ENCODE peak calls at places on chromosomes 13 and 19, in eight cellular contexts. F is left ventricle myocardium inferior; M is cardiac muscle cell; N is psoas muscle; U is CD8-positive, alpha-beta T cell; Y is thoracic aorta; X is SK-N-SH; A is heart left ventricle. G is an unnamed sample.

GRCh38 chr19:5908773-5909442 is 4.2 kb downstream of the VMAC start:
- DNase-seq in F (no peak), M (no peak), N (no peak), U (no peak), Y (no peak), X (no peak), A (no peak), G (no peak)

GRCh38 chr13:50873481-50873880 is 30.0 kb upstream of the DLEU7 start:
- DNase-seq in F (no peak), M (peak; percentile 8), N (no peak), U (no peak), Y (no peak), X (no peak), A (no peak), G (no peak)

GRCh38 chr13:114074671-114075315 is 57.6 kb downstream of the RASA3 start:
- DNase-seq in F (no peak), M (no peak), N (peak; percentile 50), U (no peak), Y (no peak), X (no peak), A (no peak), G (no peak)

GRCh38 chr19:41386442-41386841 is 10.1 kb downstream of the TMEM91 start:
- DNase-seq in F (peak; percentile 22), M (no peak), N (no peak), U (no peak), Y (no peak), X (no peak), A (no peak), G (no peak)

GRCh38 chr13:106701810-106702341 is 133.9 kb upstream of the ARGLU1 start:
- DNase-seq in F (peak; percentile 23), M (no peak), N (peak; percentile 48), U (no peak), Y (no peak), X (no peak), A (peak; percentile 55), G (peak; percentile 67)

GRCh38 chr13:25844559-25845434 is 207.0 kb downstream of the SHISA2 start:
- DNase-seq in F (no peak), M (no peak), N (no peak), U (no peak), Y (no peak), X (no peak), A (no peak), G (no peak)

GRCh38 chr13:45196622-45197021 is 4.2 kb downstream of the KCTD4 start:
- DNase-seq in F (no peak), M (peak; percentile 40), N (no peak), U (no peak), Y (no peak), X (no peak), A (no peak), G (no peak)

GRCh38 chr19:5364674-5365073 is 24.1 kb upstream of the PTPRS start:
- DNase-seq in F (no peak), M (no peak), N (no peak), U (no peak), Y (no peak), X (peak; percentile 49), A (no peak), G (no peak)

GRCh38 chr13:108895220-108895704 is 265.9 kb downstream of the MYO16 start:
- DNase-seq in F (no peak), M (peak; percentile 63), N (no peak), U (no peak), Y (no peak), X (peak; percentile 38), A (no peak), G (no peak)

GRCh38 chr19:28883241-28883693 is 329.7 kb downstream of the UQCRFS1 start:
- DNase-seq in F (peak; percentile 52), M (peak; percentile 74), N (no peak), U (no peak), Y (no peak), X (no peak), A (peak; percentile 72), G (peak; percentile 23)

GRCh38 chr13:111239754-111240670 is 80.4 kb upstream of the TEX29 start:
- DNase-seq in F (no peak), M (no peak), N (no peak), U (no peak), Y (no peak), X (no peak), A (no peak), G (no peak)

GRCh38 chr19:4369888-4370260 is 26.5 kb downstream of the MPND start:
- DNase-seq in F (no peak), M (peak; percentile 55), N (peak; percentile 78), U (peak; percentile 82), Y (no peak), X (no peak), A (peak; percentile 65), G (peak; percentile 57)

DNA sequence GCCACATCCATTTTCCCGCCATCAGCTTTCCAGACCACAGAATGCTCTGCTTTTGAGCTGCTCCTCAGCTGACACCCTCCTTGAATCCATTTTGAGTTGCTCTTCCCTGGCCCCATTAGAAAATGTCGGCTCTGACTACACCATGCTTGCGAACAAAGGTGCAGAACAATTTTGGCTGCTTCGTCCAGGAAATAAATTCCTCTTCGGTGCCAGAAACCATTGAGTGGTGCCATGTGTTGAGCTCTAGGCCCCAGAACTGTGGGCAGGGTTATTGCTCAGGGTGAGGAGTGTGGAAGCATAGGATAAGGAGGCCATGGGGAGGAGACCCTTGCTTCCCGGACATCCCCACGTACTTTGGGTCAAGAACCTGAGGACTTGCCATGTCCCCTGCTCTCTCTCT is 52.1 kb downstream of the NFIX start:
- DNase-seq in F (no peak), M (no peak), N (no peak), U (no peak), Y (no peak), X (no peak), A (no peak), G (no peak)
- H3K4me1 ChIP-seq in F (peaks cover 93% of the 10 kb centered on the region), M (peaks cover 7% of the 10 kb centered on the region), N (peaks cover 93% of the 10 kb centered on the region), U (peaks cover 43% of the 10 kb centered on the region), Y (peaks cover 99% of the 10 kb centered on the region), X (peaks cover 27% of the 10 kb centered on the region), A (peaks cover 88% of the 10 kb centered on the region), G (peaks cover 87% of the 10 kb centered on the region)

DNA sequence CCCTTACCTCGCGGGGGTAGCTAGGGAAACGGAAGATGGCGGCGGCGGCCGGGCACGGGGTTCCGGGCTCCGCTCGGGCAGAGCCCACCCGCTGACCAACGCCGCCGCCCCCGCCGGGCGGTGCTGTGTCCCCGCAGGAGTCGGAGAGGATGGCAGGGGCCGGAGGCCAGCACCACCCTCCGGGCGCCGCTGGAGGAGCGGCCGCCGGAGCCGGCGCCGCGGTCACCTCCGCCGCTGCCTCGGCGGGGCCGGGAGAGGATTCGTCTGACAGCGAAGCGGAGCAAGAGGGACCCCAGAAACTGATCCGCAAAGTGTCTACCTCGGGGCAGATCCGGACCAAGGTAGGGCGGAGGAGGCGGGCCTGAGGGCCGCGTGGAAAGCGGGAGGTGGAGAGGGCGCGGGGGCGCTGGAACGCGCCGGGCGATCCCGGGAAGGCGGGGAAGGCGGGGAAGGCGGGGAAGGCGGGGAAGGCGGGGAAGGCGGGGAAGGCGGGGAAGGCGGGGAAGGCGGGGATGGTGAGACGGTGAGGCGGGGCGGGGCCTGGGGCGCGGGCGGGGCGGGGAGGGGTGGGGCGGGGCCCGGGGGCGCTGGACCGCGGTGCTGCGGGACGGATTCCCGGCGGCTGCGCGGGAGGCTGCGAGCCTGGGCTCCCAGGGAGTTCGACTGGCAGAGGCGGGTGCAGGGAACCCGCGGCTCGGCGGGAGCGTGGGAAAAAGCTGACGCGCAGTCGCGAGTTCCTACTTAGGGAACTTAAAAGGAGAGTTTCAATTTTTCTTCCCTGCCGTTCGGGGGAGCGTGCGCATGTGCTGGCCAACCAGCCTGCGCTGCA is at the start of gene DGKH:
- DNase-seq in F (peak; percentile 87), M (peak; percentile 83), N (peak; percentile 86), U (peak; percentile 71), Y (peak; percentile 50), X (peak; percentile 95), A (peak; percentile 91), G (peak; percentile 87)
- TF ChIP-seq CTCF in F (peak; percentile 48), M (peak; percentile 10), N (no peak), U (no peak), Y (no peak), X (peak; percentile 41), A (peak; percentile 31), G (peak; percentile 9)

GRCh38 chr13:113024466-113024865 is 55.5 kb downstream of the MCF2L start:
- DNase-seq in F (no peak), M (no peak), N (no peak), U (no peak), Y (no peak), X (no peak), A (no peak), G (no peak)

GRCh38 chr13:113027566-113027965 is 58.6 kb downstream of the MCF2L start:
- DNase-seq in F (no peak), M (no peak), N (no peak), U (no peak), Y (no peak), X (peak; percentile 49), A (no peak), G (no peak)

GRCh38 chr13:113028336-113029060 is 59.5 kb downstream of the MCF2L start:
- DNase-seq in F (no peak), M (no peak), N (no peak), U (no peak), Y (no peak), X (no peak), A (no peak), G (no peak)

GRCh38 chr13:113027095-113027494 is 58.1 kb downstream of the MCF2L start:
- DNase-seq in F (no peak), M (no peak), N (no peak), U (no peak), Y (no peak), X (peak; percentile 80), A (no peak), G (no peak)

DNA sequence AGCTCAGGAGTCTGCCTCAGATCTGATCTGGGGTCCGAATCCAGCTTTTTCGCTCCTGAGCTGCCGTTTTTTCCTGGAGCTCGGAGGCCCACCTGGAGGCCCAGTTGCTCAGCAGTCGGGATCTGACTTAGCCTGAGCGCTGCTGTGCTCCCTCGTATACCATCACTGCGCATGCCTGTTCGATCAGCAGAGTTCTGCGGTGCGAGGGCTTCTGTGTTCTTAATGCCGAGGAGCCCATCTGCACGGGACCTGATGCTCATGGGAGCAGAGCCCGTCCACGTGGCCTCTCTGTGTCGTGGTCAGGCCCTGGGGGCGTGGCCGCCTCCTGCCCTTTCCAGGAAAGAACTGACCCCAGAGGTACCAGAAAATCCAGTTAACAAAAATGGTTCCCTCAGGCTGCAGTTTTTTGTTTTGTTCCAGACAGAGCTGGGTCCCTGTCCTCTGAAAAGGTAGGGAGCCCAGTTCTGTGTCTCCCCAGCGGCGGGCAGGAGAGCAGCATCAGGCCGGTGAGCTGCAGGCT is 57.4 kb downstream of the MCF2L start:
- DNase-seq in F (no peak), M (no peak), N (no peak), U (no peak), Y (no peak), X (no peak), A (no peak), G (peak; percentile 11)
- H3K4me1 ChIP-seq in F (peaks cover 28% of the 10 kb centered on the region), M (peaks cover 21% of the 10 kb centered on the region), N (no peaks in the 10 kb centered on the region), U (no peaks in the 10 kb centered on the region), Y (no peaks in the 10 kb centered on the region), X (no peaks in the 10 kb centered on the region), A (peaks cover 13% of the 10 kb centered on the region), G (peaks cover 24% of the 10 kb centered on the region)

DNA sequence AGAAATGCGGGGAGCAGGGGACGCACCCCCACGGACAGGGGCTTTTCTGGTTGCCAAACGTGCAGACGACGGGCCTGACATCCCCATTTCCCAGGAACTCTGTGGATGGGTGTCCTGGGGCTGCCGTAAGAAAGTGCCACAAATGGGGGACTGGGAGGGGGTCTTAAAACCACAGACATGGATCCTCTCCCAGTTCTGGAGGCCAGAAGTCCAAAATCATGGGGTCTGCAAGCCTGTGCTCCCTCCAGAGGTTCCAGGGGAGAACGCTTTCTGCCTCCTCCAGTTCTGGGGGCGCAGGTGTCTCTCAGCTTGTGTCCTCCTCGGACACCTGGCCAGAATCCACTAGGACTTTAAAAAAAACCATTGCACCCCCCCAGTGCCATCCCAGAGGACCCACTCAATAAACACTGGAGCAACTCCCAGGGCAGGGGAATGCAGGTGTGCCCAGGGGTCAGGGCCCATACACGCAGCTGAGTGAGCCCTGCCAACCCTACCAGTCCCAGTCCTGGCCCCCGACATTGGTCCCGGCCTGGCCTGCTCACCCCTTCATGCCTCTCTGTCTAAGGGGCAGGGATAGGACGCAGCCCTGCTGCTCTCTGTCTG is 103.9 kb downstream of the GADD45B start:
- DNase-seq in F (no peak), M (no peak), N (peak; percentile 51), U (no peak), Y (no peak), X (no peak), A (no peak), G (no peak)
- TF ChIP-seq CTCF in F (peak; percentile 38), M (no peak), N (no peak), U (peak; percentile 6), Y (no peak), X (no peak), A (no peak), G (no peak)

G was measured in heart right ventricle.